ENCODE peak calls at places on chromosomes 3 and 15, in five cellular contexts. T, K, I, Z and J are unnamed samples.

GRCh38 chr3:157958471-157958870 is 147.7 kb downstream of the SHOX2 start:
- DNase-seq in T (no peak), K (no peak), I (no peak), Z (no peak), J (no peak)

GRCh38 chr15:90266485-90266884 is 1.0 kb downstream of the NGRN start:
- DNase-seq in T (peak), K (no peak), I (no peak), Z (no peak), J (no peak)

GRCh38 chr15:66849393-66849745 is 147.3 kb downstream of the SMAD6 start:
- DNase-seq in T (no peak), K (no peak), I (no peak), Z (no peak), J (no peak)

GRCh38 chr15:79629687-79630086 is 197.6 kb downstream of the MINAR1 start:
- DNase-seq in T (no peak), K (no peak), I (no peak), Z (no peak), J (no peak)

GRCh38 chr3:46187876-46188275 is 20.2 kb downstream of the CCR1 start:
- DNase-seq in T (peak), K (no peak), I (no peak), Z (peak), J (peak)

GRCh38 chr3:187769771-187770170 is 24.5 kb upstream of the BCL6 start:
- DNase-seq in T (no peak), K (no peak), I (no peak), Z (no peak), J (no peak)

GRCh38 chr3:46300461-46300789 is 53.5 kb upstream of the CCR2 start:
- DNase-seq in T (no peak), K (no peak), I (no peak), Z (no peak), J (no peak)

GRCh38 chr3:156818890-156819289 is 7.3 kb upstream of the LEKR1 start:
- DNase-seq in T (peak), K (no peak), I (no peak), Z (peak), J (peak)

GRCh38 chr15:58065011-58065444 is 483 bp downstream of the ALDH1A2 start:
- DNase-seq in T (no peak), K (no peak), I (peak), Z (no peak), J (no peak)

GRCh38 chr3:66237551-66237950 is 16.8 kb downstream of the SLC25A26 start:
- DNase-seq in T (no peak), K (no peak), I (no peak), Z (no peak), J (no peak)

GRCh38 chr3:111103807-111104206 is 32.2 kb downstream of the NECTIN3 start:
- DNase-seq in T (peak), K (no peak), I (no peak), Z (no peak), J (peak)

GRCh38 chr3:38458796-38459498 is 5.3 kb downstream of the ACVR2B start:
- DNase-seq in T (peak), K (no peak), I (no peak), Z (peak), J (peak)

GRCh38 chr3:53046171-53047170 is 598 bp upstream of the SFMBT1 start:
- DNase-seq in T (peak), K (peak), I (peak), Z (peak), J (no peak)

GRCh38 chr3:49930922-49931321 is 1.3 kb upstream of the MON1A start:
- DNase-seq in T (peak), K (no peak), I (peak), Z (no peak), J (no peak)

GRCh38 chr3:31356941-31357340 is 175.8 kb upstream of the STT3B start:
- DNase-seq in T (no peak), K (no peak), I (peak), Z (no peak), J (peak)

GRCh38 chr15:87940763-87941162 is 315.8 kb downstream of the NTRK3 start:
- DNase-seq in T (peak), K (no peak), I (no peak), Z (no peak), J (no peak)

GRCh38 chr3:197495059-197495455 is 60.7 kb downstream of the BDH1 start:
- DNase-seq in T (no peak), K (no peak), I (no peak), Z (no peak), J (no peak)

GRCh38 chr15:75620776-75621536 is 4.6 kb downstream of the SNUPN start:
- DNase-seq in T (peak), K (no peak), I (no peak), Z (peak), J (peak)

GRCh38 chr15:31082771-31083393 is 18.6 kb downstream of the TRPM1 start:
- DNase-seq in T (no peak), K (no peak), I (no peak), Z (no peak), J (no peak)

GRCh38 chr3:140466535-140466934 is 211.3 kb upstream of the TRIM42 start:
- DNase-seq in T (no peak), K (no peak), I (no peak), Z (no peak), J (no peak)

GRCh38 chr15:80923668-80924067 is 66.0 kb downstream of the MESD start:
- DNase-seq in T (peak), K (no peak), I (no peak), Z (no peak), J (peak)